ENCODE peak calls at places on chromosomes 16 and 17, in ten cellular contexts. L, S, J, R, O, W, Y, B, X and K are unnamed samples.

GRCh38 chr17:9842057-9842758 is 16.5 kb downstream of the GLP2R start:
- DNase-seq in B (peak; percentile 27), S (no peak), O (peak; percentile 75), L (no peak), X (peak; percentile 95), J (peak; percentile 61), Y (peak; percentile 49), W (peak; percentile 47), R (no peak), K (peak; percentile 41)

GRCh38 chr16:83903739-83904138 is 4.8 kb downstream of the MLYCD start:
- DNase-seq in W (no peak), Y (peak; percentile 40), B (no peak), S (no peak), J (peak; percentile 72), O (no peak), X (peak; percentile 91), L (no peak), R (no peak), K (no peak)

GRCh38 chr17:65918921-65919546 is 272.9 kb downstream of the CEP112 start:
- DNase-seq in B (no peak), J (no peak), L (no peak), Y (peak; percentile 13), R (no peak), X (no peak), W (no peak), S (no peak), O (no peak), K (no peak)

GRCh38 chr16:23952128-23953041 is 116.6 kb downstream of the PRKCB start:
- DNase-seq in Y (peak; percentile 74), L (no peak), J (no peak), S (no peak), B (no peak), O (peak; percentile 29), W (peak; percentile 57), R (peak; percentile 72), X (no peak), K (no peak)

GRCh38 chr16:89404561-89404960 is 85.8 kb downstream of the ANKRD11 start:
- DNase-seq in W (no peak), B (peak; percentile 51), S (no peak), Y (no peak), J (peak; percentile 49), O (no peak), X (no peak), R (no peak), L (peak; percentile 62), K (peak; percentile 67)

GRCh38 chr17:12620200-12620720 is 45.4 kb upstream of the MYOCD start:
- DNase-seq in L (no peak), X (no peak), W (no peak), S (no peak), O (no peak), R (no peak), Y (no peak), B (no peak), J (no peak), K (no peak)

GRCh38 chr17:35804658-35805192 is 4.6 kb upstream of the TAF15 start:
- DNase-seq in R (peak; percentile 65), S (peak; percentile 74), J (no peak), B (peak; percentile 44), Y (peak; percentile 91), W (peak; percentile 83), L (peak; percentile 84), O (no peak), X (peak; percentile 73), K (no peak)

GRCh38 chr17:27553019-27553511 is 77.9 kb upstream of the LGALS9 start:
- DNase-seq in X (no peak), O (no peak), J (no peak), L (peak; percentile 40), Y (peak; percentile 39), S (no peak), B (no peak), W (peak; percentile 91), R (no peak), K (peak; percentile 27)

GRCh38 chr16:87129771-87130170 is 187.4 kb downstream of the C16orf95 start:
- DNase-seq in R (no peak), O (no peak), J (no peak), W (no peak), Y (no peak), L (peak; percentile 74), X (peak; percentile 43), B (no peak), S (no peak), K (no peak)

GRCh38 chr16:79563919-79564318 is 36.6 kb downstream of the MAF start:
- DNase-seq in J (no peak), R (no peak), S (no peak), W (peak; percentile 61), L (no peak), Y (no peak), B (no peak), X (no peak), O (no peak), K (no peak)

GRCh38 chr16:89246903-89247733 is 29.6 kb downstream of the ZNF778 start:
- DNase-seq in B (peak; percentile 94), R (peak; percentile 100), X (peak; percentile 95), W (peak; percentile 98), J (peak; percentile 85), Y (peak; percentile 97), L (peak; percentile 67), O (peak; percentile 64), S (no peak), K (peak; percentile 94)

GRCh38 chr17:71184716-71185115 is 936.1 kb upstream of the SOX9 start:
- DNase-seq in X (peak; percentile 64), Y (no peak), J (no peak), W (no peak), L (peak; percentile 54), S (no peak), R (no peak), O (peak; percentile 19), B (no peak), K (no peak)

DNA sequence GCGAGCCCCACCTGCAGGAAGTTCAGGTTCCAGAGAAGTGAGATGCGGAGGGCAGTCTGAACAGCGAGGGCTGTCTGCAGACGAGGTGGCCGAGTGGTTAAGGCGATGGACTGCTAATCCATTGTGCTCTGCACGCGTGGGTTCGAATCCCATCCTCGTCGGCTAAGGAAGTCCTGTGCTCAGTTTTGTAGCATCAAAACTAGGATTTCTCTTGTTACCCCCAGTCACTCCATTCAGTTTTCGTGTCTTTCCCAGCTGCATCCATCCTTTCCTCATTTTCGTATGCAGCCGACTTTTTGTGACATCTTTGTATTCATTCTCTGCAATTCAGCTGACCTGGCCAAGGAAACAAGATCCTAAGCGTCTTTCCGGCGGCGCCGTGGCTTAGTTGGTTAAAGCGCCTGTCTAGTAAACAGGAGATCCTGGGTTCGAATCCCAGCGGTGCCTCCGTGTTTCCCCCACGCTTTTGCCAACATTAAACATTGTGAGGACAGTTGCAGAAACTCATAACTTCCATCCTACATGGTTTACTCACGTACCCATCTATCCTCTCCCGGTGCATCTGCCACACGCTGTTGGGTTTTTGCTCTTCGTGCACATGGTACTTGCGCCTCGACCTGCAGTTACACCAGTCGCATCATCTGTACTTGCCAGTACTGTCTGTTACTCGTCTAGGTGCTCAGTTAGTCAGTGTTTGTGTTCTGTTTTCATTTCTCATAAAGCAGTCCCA is 3.0 kb downstream of the BORCS6 start:
- DNase-seq in O (peak; percentile 96), S (peak; percentile 99), J (peak; percentile 91), B (peak; percentile 96), Y (peak; percentile 96), X (peak; percentile 98), R (peak; percentile 50), L (peak; percentile 95), W (peak; percentile 100), K (peak; percentile 95)
- TF ChIP-seq CTCF in O (no peak), S (no peak), J (peak; percentile 51), B (no peak), Y (peak; percentile 50), X (no peak), R (peak; percentile 29), L (no peak), W (peak; percentile 61), K (no peak)

GRCh38 chr17:76531501-76532038 is 5.9 kb downstream of the CYGB start:
- DNase-seq in R (no peak), S (no peak), Y (no peak), X (no peak), B (no peak), W (no peak), L (no peak), O (no peak), J (no peak), K (no peak)
- H3K4me1 ChIP-seq in R (peaks cover 30% of the 10 kb centered on the region), S (peaks cover 44% of the 10 kb centered on the region), Y (peaks cover 58% of the 10 kb centered on the region), X (no peaks in the 10 kb centered on the region), B (peaks cover 63% of the 10 kb centered on the region), W (no peaks in the 10 kb centered on the region), L (peaks cover 72% of the 10 kb centered on the region), O (no peaks in the 10 kb centered on the region), J (peaks cover 89% of the 10 kb centered on the region), K (peaks cover 33% of the 10 kb centered on the region)

DNA sequence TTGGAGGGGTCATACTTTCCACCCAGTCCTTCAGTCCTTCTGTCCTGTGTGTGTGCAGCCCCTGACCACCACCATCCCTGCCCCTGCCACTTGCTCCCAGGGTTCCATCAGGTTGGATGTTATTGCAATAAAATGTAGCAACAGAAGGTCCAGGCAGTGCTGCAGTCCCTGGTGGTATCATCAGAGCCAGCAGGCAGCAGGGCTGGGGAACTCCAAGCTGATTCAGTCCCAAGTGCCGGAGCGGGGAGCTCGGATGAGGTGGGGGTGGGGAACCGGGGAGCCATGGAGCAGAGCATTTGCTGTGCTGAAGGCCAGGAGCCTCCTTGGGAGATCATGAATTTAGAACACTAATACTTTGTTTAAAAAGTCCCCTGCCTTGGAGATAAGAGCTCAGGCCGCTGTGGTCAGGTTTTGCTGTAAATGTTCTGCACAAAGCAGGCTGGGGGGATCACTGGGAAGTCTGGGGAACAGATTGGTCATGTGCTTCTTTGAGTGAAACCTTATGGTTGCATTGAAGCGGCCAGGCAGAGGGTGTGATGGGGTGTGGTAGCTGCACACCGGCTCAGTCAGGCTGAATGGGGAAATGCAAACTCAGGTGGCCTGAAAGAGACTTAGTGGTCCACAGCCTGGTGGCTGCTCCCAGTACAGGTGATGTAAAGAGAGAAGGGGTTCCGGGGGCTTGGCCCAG is 225.9 kb downstream of the SEC14L1 start:
- DNase-seq in S (no peak), R (no peak), O (peak; percentile 23), B (no peak), W (peak; percentile 63), L (no peak), X (peak; percentile 74), Y (peak; percentile 76), J (no peak), K (peak; percentile 56)
- TF ChIP-seq CTCF in S (no peak), R (no peak), O (peak; percentile 5), B (no peak), W (no peak), L (no peak), X (no peak), Y (no peak), J (no peak), K (no peak)

GRCh38 chr17:17826942-17827785 is 9.6 kb downstream of the SREBF1 start:
- DNase-seq in R (no peak), S (no peak), O (no peak), W (no peak), B (no peak), Y (no peak), X (no peak), L (no peak), J (no peak), K (no peak)
- H3K4me1 ChIP-seq in R (peaks cover 56% of the 10 kb centered on the region), S (peaks cover 62% of the 10 kb centered on the region), O (peaks cover 5% of the 10 kb centered on the region), W (peaks cover 21% of the 10 kb centered on the region), B (peaks cover 95% of the 10 kb centered on the region), Y (peaks cover 55% of the 10 kb centered on the region), X (no peaks in the 10 kb centered on the region), L (peaks cover 52% of the 10 kb centered on the region), J (peaks cover 67% of the 10 kb centered on the region), K (peaks cover 69% of the 10 kb centered on the region)